ENCODE peak calls at places on chromosomes 1 and 21, in eight cellular contexts. X is body of pancreas, Q is heart left ventricle, E is transverse colon, K is HepG2, R is A549, W is foreskin keratinocyte, M is hepatocyte. Y is an unnamed sample. For H3K4me1, the result is how much of the 10 kb centered on the place peaks cover.

GRCh38 chr1:77906146-77906545 is 17.7 kb downstream of the NEXN start:
- DNase-seq in X (no peak), Q (no peak), E (no peak), K (no peak), R (no peak), W (no peak), M (no peak), Y (no peak)

GRCh38 chr1:63569917-63570316 is 23.3 kb upstream of the PGM1 start:
- DNase-seq in X (no peak), Q (no peak), E (no peak), K (no peak), R (no peak), W (no peak), M (no peak), Y (no peak)

GRCh38 chr1:111140680-111140967 is 601 bp downstream of the CEPT1 start:
- DNase-seq in X (peak), Q (no peak), E (peak), K (peak), R (peak), W (peak), M (peak), Y (no peak)

GRCh38 chr1:211236633-211237321 is 22.4 kb upstream of the RCOR3 start:
- DNase-seq in X (no peak), Q (no peak), E (no peak), K (no peak), R (no peak), W (peak), M (no peak), Y (no peak)

GRCh38 chr1:101653482-101653946 is 343.2 kb downstream of the OLFM3 start:
- DNase-seq in X (no peak), Q (no peak), E (peak), K (no peak), R (peak), W (peak), M (peak), Y (no peak)

GRCh38 chr21:31203371-31204054 is 140.5 kb downstream of the TIAM1 start:
- DNase-seq in X (no peak), Q (no peak), E (no peak), K (no peak), R (no peak), W (no peak), M (no peak), Y (no peak)

GRCh38 chr21:38039369-38039768 is 123.1 kb upstream of the KCNJ6 start:
- DNase-seq in X (no peak), Q (no peak), E (no peak), K (no peak), R (no peak), W (no peak), M (no peak), Y (no peak)

GRCh38 chr1:165847486-165847885 is 20.1 kb downstream of the UCK2 start:
- DNase-seq in X (no peak), Q (no peak), E (no peak), K (no peak), R (no peak), W (no peak), M (no peak), Y (no peak)

GRCh38 chr1:64664287-64664686 is 80.6 kb upstream of the RAVER2 start:
- DNase-seq in X (no peak), Q (no peak), E (no peak), K (no peak), R (no peak), W (no peak), M (no peak), Y (no peak)

GRCh38 chr21:15061284-15061683 is 3.5 kb downstream of the NRIP1 start:
- DNase-seq in X (no peak), Q (no peak), E (no peak), K (no peak), R (no peak), W (no peak), M (no peak), Y (no peak)

GRCh38 chr1:182596934-182597333 is 7.3 kb downstream of the RGS16 start:
- DNase-seq in X (no peak), Q (no peak), E (no peak), K (no peak), R (no peak), W (no peak), M (no peak), Y (no peak)

DNA sequence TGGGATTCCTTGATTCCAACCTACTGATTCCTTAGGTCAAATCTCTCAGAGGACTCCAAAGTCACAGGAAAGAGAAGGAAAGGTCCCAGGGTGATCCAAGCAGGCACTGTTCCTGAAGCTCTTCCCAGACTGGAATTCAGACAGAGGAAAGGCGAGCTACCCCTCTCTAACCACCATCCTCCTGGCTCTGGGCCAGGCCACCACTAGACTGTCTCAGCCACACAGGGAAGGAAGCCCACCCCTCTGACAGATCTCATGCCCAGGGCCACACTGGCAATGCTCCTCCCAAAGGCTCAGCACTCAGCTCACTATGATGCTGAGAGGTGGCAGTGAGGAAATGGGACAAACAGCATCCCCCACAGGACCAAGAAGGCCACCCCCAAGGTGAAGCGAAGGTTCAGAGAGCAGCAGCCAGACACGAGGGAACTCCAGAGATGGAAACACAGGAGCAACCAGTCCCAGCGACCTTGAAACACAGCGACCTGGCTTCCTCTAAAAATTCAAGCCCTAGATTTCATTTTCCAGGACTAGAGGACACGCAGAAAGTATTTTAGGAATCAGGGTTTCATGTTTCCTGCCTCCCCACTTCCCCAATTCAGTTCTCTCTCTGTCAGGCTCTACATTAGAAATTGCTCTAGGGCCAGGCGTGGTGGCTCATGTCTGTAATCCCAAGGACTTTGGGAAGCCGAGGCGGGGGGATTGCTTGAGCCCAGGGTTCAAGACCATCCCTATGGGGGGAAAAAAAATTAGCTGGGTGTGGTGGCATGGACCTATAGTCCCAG is 18.8 kb downstream of the PIK3C2B start:
- DNase-seq in X (no peak), Q (no peak), E (no peak), K (no peak), R (no peak), W (no peak), M (no peak), Y (no peak)
- H3K4me1 ChIP-seq in X (half or more), Q (half or more), E (under half), K (under half), R (under half), W (under half), M (under half), Y (under half)

GRCh38 chr21:34510148-34511142 is 1.6 kb downstream of the KCNE1 start:
- DNase-seq in X (peak), Q (peak), E (peak), K (peak), R (peak), W (peak), M (peak), Y (peak)
- TF ChIP-seq CTCF in X (peak), Q (peak), E (peak), K (peak), R (peak), W (peak), M (peak), Y (peak)

GRCh38 chr1:2304921-2305681 is 77.0 kb downstream of the SKI start:
- DNase-seq in X (no peak), Q (no peak), E (no peak), K (no peak), R (no peak), W (no peak), M (no peak), Y (no peak)
- H3K4me1 ChIP-seq in X (under half), Q (under half), E (under half), K (under half), R (under half), W (under half), M (under half), Y (under half)

GRCh38 chr1:201020647-201021332 is 2.7 kb downstream of the KIF21B start:
- DNase-seq in X (peak), Q (no peak), E (no peak), K (no peak), R (peak), W (no peak), M (no peak), Y (no peak)
- TF ChIP-seq CTCF in X (peak), Q (peak), E (peak), K (peak), R (peak), W (peak), M (peak), Y (no peak)

GRCh38 chr1:7589080-7589735 is 181.9 kb upstream of the VAMP3 start:
- DNase-seq in X (no peak), Q (no peak), E (no peak), K (no peak), R (no peak), W (no peak), M (no peak), Y (no peak)
- H3K4me1 ChIP-seq in X (under half), Q (under half), E (under half), K (under half), R (under half), W (under half), M (under half), Y (under half)

GRCh38 chr1:94754570-94754969 is 65.6 kb upstream of the SLC44A3 start:
- DNase-seq in X (no peak), Q (no peak), E (no peak), K (peak), R (no peak), W (no peak), M (no peak), Y (no peak)
- TF ChIP-seq CTCF in X (no peak), Q (no peak), E (no peak), K (no peak), R (no peak), W (no peak), M (no peak), Y (no peak)

GRCh38 chr1:52658795-52659194 is 25.8 kb downstream of the SHISAL2A start:
- DNase-seq in X (no peak), Q (no peak), E (no peak), K (no peak), R (no peak), W (peak), M (no peak), Y (no peak)
- H3K4me1 ChIP-seq in X (under half), Q (under half), E (under half), K (under half), R (under half), W (under half), M (under half), Y (under half)

GRCh38 chr1:43225168-43225567 is 44.6 kb upstream of the TMEM125 start:
- DNase-seq in X (no peak), Q (no peak), E (no peak), K (no peak), R (no peak), W (no peak), M (no peak), Y (no peak)

GRCh38 chr1:43222876-43223275 is 46.9 kb upstream of the TMEM125 start:
- DNase-seq in X (no peak), Q (no peak), E (no peak), K (no peak), R (no peak), W (no peak), M (no peak), Y (no peak)

GRCh38 chr1:43227138-43227836 is 42.5 kb upstream of the TMEM125 start:
- DNase-seq in X (peak), Q (peak), E (peak), K (peak), R (peak), W (peak), M (peak), Y (peak)

GRCh38 chr1:43217747-43218146 is 45.6 kb downstream of the CFAP57 start:
- DNase-seq in X (no peak), Q (no peak), E (no peak), K (no peak), R (no peak), W (no peak), M (no peak), Y (no peak)

DNA sequence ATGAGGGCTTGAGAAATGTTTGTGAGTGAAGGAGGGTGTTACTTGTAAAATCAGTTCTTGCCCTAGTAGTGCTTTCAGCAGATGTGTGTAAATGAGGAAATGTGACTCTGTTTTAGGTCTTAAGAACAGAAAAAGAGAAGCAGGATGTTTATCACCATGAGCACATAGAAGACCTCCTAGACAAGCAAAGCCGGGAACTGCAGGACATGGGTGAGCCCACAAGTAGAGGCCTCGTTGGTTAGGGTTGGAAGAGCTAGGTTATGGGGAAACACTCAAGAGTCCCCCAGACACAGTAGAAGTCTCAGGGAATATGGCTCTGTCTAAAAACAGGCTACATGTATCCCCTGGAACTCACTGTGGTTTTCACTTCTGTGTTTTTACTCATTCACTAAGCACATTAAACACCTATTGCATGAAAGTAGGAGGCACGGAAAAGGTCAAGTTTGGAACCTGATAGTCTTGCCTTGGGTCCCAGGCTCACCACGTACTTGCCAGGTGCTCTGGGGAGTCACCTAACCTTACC is 48.5 kb upstream of the TMEM125 start:
- DNase-seq in X (no peak), Q (no peak), E (no peak), K (no peak), R (no peak), W (no peak), M (no peak), Y (no peak)
- TF ChIP-seq CTCF in X (no peak), Q (no peak), E (no peak), K (no peak), R (no peak), W (no peak), M (no peak), Y (no peak)

GRCh38 chr1:43551396-43551888 is 20.8 kb downstream of the PTPRF start:
- DNase-seq in X (peak), Q (peak), E (no peak), K (no peak), R (no peak), W (no peak), M (no peak), Y (no peak)
- H3K4me1 ChIP-seq in X (half or more), Q (under half), E (half or more), K (under half), R (half or more), W (under half), M (half or more), Y (under half)

Y was measured in lung.